ENCODE peak calls at places on chromosomes 7 and 10, in ten cellular contexts. J, Y, Z, W, R, S, F, X, T and N are unnamed samples.

GRCh38 chr7:26183545-26184282 is 16.8 kb downstream of the HNRNPA2B1 start:
- DNase-seq in J (no peak), Y (no peak), Z (no peak), W (no peak), R (no peak), S (no peak), F (no peak), X (no peak), T (no peak), N (no peak)

GRCh38 chr7:63925626-63926460 is 72.8 kb upstream of the ZNF722 start:
- DNase-seq in J (peak; percentile 97), Y (peak; percentile 96), Z (peak; percentile 94), W (peak; percentile 64), R (peak; percentile 83), S (peak; percentile 82), F (peak; percentile 83), X (peak; percentile 78), T (peak; percentile 95), N (peak; percentile 58)

GRCh38 chr10:32104622-32105509 is 48.6 kb upstream of the KIF5B start:
- DNase-seq in J (no peak), Y (no peak), Z (no peak), W (no peak), R (no peak), S (no peak), F (no peak), X (no peak), T (no peak), N (no peak)

GRCh38 chr10:130350996-130351395 is 214.8 kb downstream of the GLRX3 start:
- DNase-seq in J (peak; percentile 14), Y (no peak), Z (no peak), W (no peak), R (no peak), S (no peak), F (no peak), X (peak; percentile 17), T (no peak), N (no peak)

GRCh38 chr10:86046845-86047460 is 319.6 kb downstream of the GRID1 start:
- DNase-seq in J (peak; percentile 15), Y (no peak), Z (no peak), W (no peak), R (no peak), S (peak; percentile 6), F (no peak), X (no peak), T (no peak), N (no peak)

GRCh38 chr10:770975-771374 is 81.5 kb upstream of the DIP2C start:
- DNase-seq in J (no peak), Y (no peak), Z (peak; percentile 13), W (no peak), R (no peak), S (no peak), F (no peak), X (no peak), T (no peak), N (no peak)

GRCh38 chr10:131184503-131184902 is 127.0 kb downstream of the TCERG1L start:
- DNase-seq in J (no peak), Y (no peak), Z (no peak), W (no peak), R (no peak), S (no peak), F (no peak), X (peak; percentile 22), T (no peak), N (no peak)

GRCh38 chr10:60419249-60419648 is 29.6 kb upstream of the ANK3 start:
- DNase-seq in J (no peak), Y (no peak), Z (no peak), W (no peak), R (no peak), S (no peak), F (no peak), X (no peak), T (no peak), N (no peak)

GRCh38 chr10:72248477-72249151 is 25.1 kb upstream of the DDIT4 start:
- DNase-seq in J (peak; percentile 88), Y (peak; percentile 95), Z (peak; percentile 94), W (peak; percentile 88), R (peak; percentile 88), S (peak; percentile 95), F (peak; percentile 91), X (peak; percentile 96), T (peak; percentile 88), N (peak; percentile 91)

GRCh38 chr7:43199333-43199732 is 86.9 kb downstream of the HECW1 start:
- DNase-seq in J (no peak), Y (no peak), Z (no peak), W (no peak), R (no peak), S (no peak), F (no peak), X (no peak), T (no peak), N (no peak)

GRCh38 chr7:151060416-151061234 is 1.2 kb downstream of the SLC4A2 start:
- DNase-seq in J (peak; percentile 67), Y (peak; percentile 64), Z (no peak), W (no peak), R (no peak), S (peak; percentile 82), F (no peak), X (no peak), T (no peak), N (peak; percentile 53)

GRCh38 chr7:80941206-80941758 is 22.4 kb upstream of the SEMA3C start:
- DNase-seq in J (no peak), Y (no peak), Z (no peak), W (no peak), R (no peak), S (no peak), F (no peak), X (no peak), T (no peak), N (no peak)

GRCh38 chr10:5761220-5761619 is 52.0 kb downstream of the GDI2 start:
- DNase-seq in J (no peak), Y (no peak), Z (no peak), W (no peak), R (no peak), S (no peak), F (no peak), X (no peak), T (no peak), N (no peak)

GRCh38 chr10:5766189-5766588 is 47.0 kb downstream of the GDI2 start:
- DNase-seq in J (no peak), Y (no peak), Z (no peak), W (no peak), R (no peak), S (no peak), F (no peak), X (no peak), T (no peak), N (no peak)

GRCh38 chr10:5765617-5766016 is 47.6 kb downstream of the GDI2 start:
- DNase-seq in J (no peak), Y (no peak), Z (no peak), W (no peak), R (no peak), S (no peak), F (no peak), X (no peak), T (no peak), N (no peak)

GRCh38 chr10:5762531-5762930 is 50.7 kb downstream of the GDI2 start:
- DNase-seq in J (no peak), Y (no peak), Z (no peak), W (no peak), R (no peak), S (no peak), F (no peak), X (no peak), T (no peak), N (no peak)

GRCh38 chr10:5764422-5765297 is 48.6 kb downstream of the GDI2 start:
- DNase-seq in J (no peak), Y (no peak), Z (no peak), W (no peak), R (no peak), S (no peak), F (no peak), X (no peak), T (no peak), N (no peak)
- TF ChIP-seq POLR2A in J (no peak), Y (no peak), Z (no peak), W (no peak), R (no peak), S (no peak), F (no peak), X (no peak), T (no peak), N (no peak)

GRCh38 chr10:99443483-99443882 is 13.1 kb upstream of the GOT1 start:
- DNase-seq in J (no peak), Y (no peak), Z (no peak), W (no peak), R (no peak), S (no peak), F (no peak), X (no peak), T (no peak), N (no peak)
- H3K4me3 ChIP-seq in J (no peak overlapping the region), Y (no peak overlapping the region), Z (no peak overlapping the region), W (no peak overlapping the region), R (no peak overlapping the region), S (no peak overlapping the region), F (no peak overlapping the region), X (no peak overlapping the region), T (no peak overlapping the region), N (no peak overlapping the region)

DNA sequence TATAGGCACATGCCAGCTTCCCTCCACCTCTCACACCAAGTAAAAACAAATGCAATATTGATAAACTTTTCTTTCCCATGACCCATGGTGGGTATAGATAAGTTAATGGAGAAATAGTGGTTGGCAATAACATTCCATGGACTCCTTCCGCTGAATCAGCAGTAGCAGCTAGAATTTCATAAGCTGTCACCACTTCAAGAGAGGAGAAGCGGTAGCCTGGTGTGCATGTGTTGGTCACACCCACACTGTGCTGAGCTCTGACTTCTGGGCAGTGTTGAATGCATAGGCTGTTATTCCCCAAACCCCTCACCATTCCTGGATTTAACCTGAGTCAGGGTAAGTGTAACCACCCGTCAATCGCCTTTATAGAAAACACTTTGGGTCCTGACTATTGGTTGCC is 32.5 kb upstream of the BMPER start:
- DNase-seq in J (no peak), Y (no peak), Z (no peak), W (no peak), R (no peak), S (no peak), F (no peak), X (no peak), T (no peak), N (no peak)
- H3K27ac ChIP-seq in J (no peak overlapping the region), Y (no peak overlapping the region), Z (no peak overlapping the region), W (no peak overlapping the region), R (no peak overlapping the region), S (no peak overlapping the region), F (no peak overlapping the region), X (no peak overlapping the region), T (no peak overlapping the region), N (no peak overlapping the region)

DNA sequence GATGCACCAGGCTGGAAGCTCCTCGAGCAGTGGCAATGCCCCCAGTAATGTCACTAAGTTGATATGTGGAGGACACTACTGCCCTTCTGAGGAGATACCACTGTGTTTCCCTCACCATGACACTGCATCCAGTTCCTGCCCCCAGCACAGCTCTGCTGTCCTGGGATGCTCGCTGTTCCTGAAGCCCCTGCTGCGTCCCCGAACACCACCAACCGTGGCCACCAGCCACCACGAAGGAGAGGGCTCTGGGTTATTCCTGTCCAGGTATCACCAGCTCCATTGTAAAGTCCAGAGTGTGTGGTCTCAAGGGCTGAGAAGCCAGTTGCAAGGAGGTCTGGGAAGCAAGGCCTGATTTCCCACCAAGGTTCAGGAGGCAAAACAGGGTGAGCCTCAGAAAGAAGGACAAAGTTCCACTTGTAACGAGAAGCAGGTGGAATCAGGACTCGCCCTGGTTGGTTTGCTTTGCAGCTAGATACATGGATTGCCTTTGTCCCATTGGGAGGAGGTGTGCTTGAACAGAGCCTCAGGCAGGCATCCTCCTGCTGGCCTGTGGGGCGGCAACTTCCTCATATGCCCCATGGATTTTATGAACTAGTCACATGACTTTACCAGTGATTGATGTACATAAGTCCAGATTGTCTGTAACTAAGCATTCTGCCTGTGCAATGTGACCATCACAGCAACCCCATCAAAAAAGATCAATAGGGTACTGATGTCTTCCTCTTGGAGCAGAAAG is 427.0 kb upstream of the VSTM2A start:
- DNase-seq in J (no peak), Y (no peak), Z (no peak), W (no peak), R (no peak), S (no peak), F (no peak), X (no peak), T (no peak), N (no peak)
- TF ChIP-seq POLR2A in J (no peak), Y (no peak), Z (no peak), W (no peak), R (no peak), S (no peak), F (no peak), X (no peak), T (no peak), N (no peak)